ENCODE peak calls at places on chromosome 15, in four cellular contexts. W, T, I and G are unnamed samples.

GRCh38 chr15:55288006-55288717 is 1.5 kb downstream of the RAB27A start:
- DNase-seq in W (no peak), T (no peak), I (no peak), G (no peak)

GRCh38 chr15:35958021-35958420 is 412.1 kb upstream of the DPH6 start:
- DNase-seq in W (no peak), T (no peak), I (no peak), G (no peak)

GRCh38 chr15:88681610-88682221 is 42.9 kb downstream of the ISG20 start:
- DNase-seq in W (no peak), T (no peak), I (no peak), G (no peak)

GRCh38 chr15:73265536-73266153 is 103.1 kb downstream of the HCN4 start:
- DNase-seq in W (peak; percentile 42), T (peak; percentile 62), I (peak; percentile 44), G (peak; percentile 90)

GRCh38 chr15:35307676-35308075 is 222.6 kb upstream of the NANOGP8 start:
- DNase-seq in W (no peak), T (no peak), I (no peak), G (no peak)

GRCh38 chr15:99731336-99732267 is 1.6 kb downstream of the LYSMD4 start:
- DNase-seq in W (no peak), T (no peak), I (no peak), G (peak; percentile 77)

GRCh38 chr15:75712668-75713337 is at the start of gene CSPG4:
- DNase-seq in W (no peak), T (peak; percentile 90), I (no peak), G (peak; percentile 84)

GRCh38 chr15:92463826-92464225 is 70.1 kb downstream of the ST8SIA2 start:
- DNase-seq in W (no peak), T (peak; percentile 44), I (no peak), G (no peak)

GRCh38 chr15:95429345-95429744 is 901.2 kb upstream of the NR2F2 start:
- DNase-seq in W (no peak), T (no peak), I (no peak), G (no peak)

GRCh38 chr15:70034141-70034540 is 63.6 kb downstream of the TLE3 start:
- DNase-seq in W (no peak), T (no peak), I (no peak), G (no peak)

GRCh38 chr15:79495716-79496115 is 63.6 kb downstream of the MINAR1 start:
- DNase-seq in W (no peak), T (no peak), I (no peak), G (no peak)

GRCh38 chr15:76904461-76905012 is 603 bp downstream of the SCAPER start:
- DNase-seq in W (no peak), T (peak; percentile 49), I (peak; percentile 47), G (peak; percentile 82)

GRCh38 chr15:27353837-27354236 is 382.9 kb downstream of the GABRG3 start:
- DNase-seq in W (no peak), T (peak; percentile 29), I (no peak), G (no peak)

GRCh38 chr15:56249080-56249479 is 5.4 kb upstream of the RFX7 start:
- DNase-seq in W (peak; percentile 59), T (peak; percentile 75), I (peak; percentile 36), G (peak; percentile 59)

GRCh38 chr15:68781766-68782588 is 38.7 kb downstream of the ANP32A start:
- DNase-seq in W (no peak), T (no peak), I (peak; percentile 33), G (peak; percentile 37)

GRCh38 chr15:81480645-81481053 is 106.6 kb upstream of the TMC3 start:
- DNase-seq in W (peak; percentile 24), T (peak; percentile 68), I (peak; percentile 50), G (peak; percentile 72)

GRCh38 chr15:53158995-53159394 is 368.9 kb upstream of the ONECUT1 start:
- DNase-seq in W (no peak), T (no peak), I (no peak), G (no peak)

GRCh38 chr15:75007216-75007615 is 11.9 kb downstream of the SCAMP5 start:
- DNase-seq in W (no peak), T (no peak), I (no peak), G (no peak)

GRCh38 chr15:37219211-37219701 is 118.9 kb upstream of the MEIS2 start:
- DNase-seq in W (no peak), T (no peak), I (no peak), G (peak; percentile 47)

GRCh38 chr15:66995257-66995656 is 70.1 kb upstream of the SMAD3 start:
- DNase-seq in W (no peak), T (peak; percentile 81), I (no peak), G (no peak)

GRCh38 chr15:66505818-66506217 is 692 bp downstream of the ZWILCH start:
- DNase-seq in W (no peak), T (no peak), I (no peak), G (no peak)

GRCh38 chr15:76576526-76577279 is 240.1 kb downstream of the ISL2 start:
- DNase-seq in W (no peak), T (peak; percentile 49), I (peak; percentile 83), G (no peak)

GRCh38 chr15:38690737-38691332 is 126.2 kb upstream of the RASGRP1 start:
- DNase-seq in W (peak; percentile 61), T (peak; percentile 78), I (peak; percentile 76), G (peak; percentile 91)

DNA sequence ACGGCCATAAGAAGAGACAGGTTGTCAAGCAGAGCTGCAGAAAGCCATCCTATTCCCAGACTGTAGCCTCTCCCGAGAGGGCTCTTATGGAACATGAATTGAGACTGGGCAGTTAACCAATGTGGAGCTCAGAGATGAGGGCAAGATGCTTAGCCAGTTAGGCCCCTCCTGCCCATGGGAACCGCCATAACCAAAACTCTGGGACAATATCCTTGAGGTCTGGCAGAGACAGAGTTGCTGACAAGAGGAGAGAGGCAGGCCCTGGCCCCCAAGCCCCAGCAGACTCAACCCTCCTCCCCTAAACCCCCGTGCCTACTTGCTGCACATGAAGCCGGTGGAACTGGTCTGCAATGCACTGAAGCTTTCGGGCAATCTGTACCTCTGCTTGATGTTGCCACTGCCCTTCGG is 4.8 kb downstream of the BMF start:
- DNase-seq in W (no peak), T (peak; percentile 60), I (no peak), G (no peak)
- H3K9ac ChIP-seq in W (peak overlapping the region; percentile 32), T (peak overlapping the region; percentile 65), I (peak overlapping the region; percentile 57), G (no peak overlapping the region)

GRCh38 chr15:85606721-85607120 is 188.0 kb downstream of the KLHL25 start:
- DNase-seq in W (no peak), T (no peak), I (no peak), G (no peak)
- H3K9ac ChIP-seq in W (no peak overlapping the region), T (peak overlapping the region; percentile 31), I (no peak overlapping the region), G (no peak overlapping the region)

GRCh38 chr15:59236394-59236793 is 29.8 kb downstream of the LDHAL6B start:
- DNase-seq in W (no peak), T (no peak), I (no peak), G (no peak)
- H3K9ac ChIP-seq in W (no peak overlapping the region), T (no peak overlapping the region), I (no peak overlapping the region), G (no peak overlapping the region)

DNA sequence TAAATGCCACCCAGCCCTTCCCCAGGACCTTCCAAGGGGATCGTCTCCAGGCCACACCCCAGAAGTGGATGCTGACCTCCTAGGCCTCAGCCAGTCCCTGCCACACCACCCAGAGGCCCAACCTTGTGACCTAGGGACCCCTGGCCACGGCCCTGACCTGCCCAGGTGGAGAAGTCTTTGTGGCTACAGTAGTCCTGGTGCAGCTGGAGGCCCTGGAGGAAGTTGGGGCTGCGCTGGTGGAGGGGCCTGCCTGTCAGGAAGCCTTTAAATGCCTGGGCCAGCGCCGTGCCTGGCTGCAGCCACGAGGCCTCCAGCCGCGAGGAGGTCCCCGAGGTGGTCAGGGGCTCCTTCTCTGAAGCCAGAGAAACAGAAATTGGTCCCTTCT is 23.4 kb downstream of the PLA2G4D start:
- DNase-seq in W (no peak), T (no peak), I (no peak), G (no peak)
- H3K9ac ChIP-seq in W (no peak overlapping the region), T (no peak overlapping the region), I (no peak overlapping the region), G (no peak overlapping the region)